ENCODE peak calls at places on chromosomes 2 and 18, in five cellular contexts. Y is mammary epithelial cell, V is AG09309, K is omental fat pad, X is cardiac fibroblast. T is an unnamed sample.

GRCh38 chr18:46097853-46098615 is at the start of gene ATP5F1A:
- DNase-seq in V (no peak), X (peak; percentile 85), K (peak; percentile 82), Y (peak; percentile 80), T (peak; percentile 78)

GRCh38 chr2:240620149-240620731 is 5.0 kb upstream of the GPR35 start:
- DNase-seq in X (no peak), Y (no peak), V (no peak), K (no peak), T (no peak)

GRCh38 chr18:70414315-70414714 is 125.5 kb downstream of the SOCS6 start:
- DNase-seq in V (no peak), X (no peak), Y (no peak), K (no peak), T (no peak)

GRCh38 chr18:6521804-6522418 is 107.2 kb upstream of the L3MBTL4 start:
- DNase-seq in V (peak; percentile 2), Y (peak; percentile 56), X (peak; percentile 65), K (no peak), T (peak; percentile 39)

GRCh38 chr2:164054651-164055050 is 318.8 kb upstream of the FIGN start:
- DNase-seq in K (no peak), V (no peak), X (no peak), Y (no peak), T (no peak)

GRCh38 chr18:44733069-44733753 is 52.5 kb downstream of the SETBP1 start:
- DNase-seq in V (peak; percentile 76), K (no peak), Y (peak; percentile 93), X (peak; percentile 86), T (peak; percentile 92)

GRCh38 chr2:120177973-120178372 is 45.2 kb downstream of the TMEM185B start:
- DNase-seq in Y (no peak), K (no peak), X (no peak), V (no peak), T (no peak)

GRCh38 chr2:238247002-238247822 is 7.4 kb upstream of the HES6 start:
- DNase-seq in V (no peak), X (no peak), K (no peak), Y (no peak), T (peak; percentile 19)

GRCh38 chr2:203492965-203493364 is 42.1 kb downstream of the RAPH1 start:
- DNase-seq in V (no peak), K (no peak), Y (no peak), X (peak; percentile 30), T (peak; percentile 37)

GRCh38 chr2:154263206-154263605 is 391.5 kb downstream of the GALNT13 start:
- DNase-seq in K (no peak), X (no peak), V (no peak), Y (peak; percentile 9), T (no peak)

GRCh38 chr2:71347517-71347916 is 15.9 kb downstream of the ZNF638 start:
- DNase-seq in X (peak; percentile 34), V (no peak), K (no peak), Y (peak; percentile 7), T (peak; percentile 9)

DNA sequence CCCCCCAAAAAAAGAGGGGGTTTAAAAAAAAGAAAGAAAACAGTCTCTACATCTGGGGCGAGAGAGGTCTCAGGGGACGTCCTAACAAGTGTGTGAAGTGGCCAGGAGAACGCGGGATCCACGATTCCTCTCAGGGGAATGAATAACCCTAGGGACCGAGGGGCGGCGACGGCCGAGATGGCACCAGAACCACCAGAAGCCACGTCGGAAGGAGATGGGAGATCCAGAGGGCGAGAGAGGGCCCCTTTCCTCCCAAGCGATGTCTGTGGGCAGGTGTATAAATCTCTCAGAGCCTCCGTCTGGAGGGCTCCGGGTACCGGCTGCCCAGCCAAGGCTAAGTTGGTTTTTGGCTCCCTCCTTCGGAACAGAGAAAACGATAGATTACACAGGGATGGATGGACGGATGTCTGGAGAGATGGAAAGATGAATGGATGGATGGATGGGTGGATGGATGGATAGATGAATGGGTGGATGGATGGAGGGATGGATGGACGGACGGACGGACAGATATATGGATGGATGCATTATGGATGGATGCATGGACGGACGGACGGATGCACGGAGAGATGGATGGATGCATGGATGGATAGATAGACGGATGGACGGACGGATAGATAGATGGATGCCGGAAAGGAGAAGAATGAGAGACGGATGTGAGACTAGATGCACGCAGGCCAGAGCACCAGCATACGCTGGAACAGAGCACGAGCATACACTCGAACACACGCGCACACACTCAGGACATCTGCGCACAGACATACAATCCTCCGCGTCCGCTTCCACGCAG is 1.6 kb downstream of the EPHA4 start:
- DNase-seq in V (no peak), K (no peak), Y (peak; percentile 48), X (peak; percentile 6), T (peak; percentile 11)
- TF ChIP-seq CTCF in V (peak; percentile 22), K (no peak), Y (peak; percentile 50), X (no peak), T (peak; percentile 33)

DNA sequence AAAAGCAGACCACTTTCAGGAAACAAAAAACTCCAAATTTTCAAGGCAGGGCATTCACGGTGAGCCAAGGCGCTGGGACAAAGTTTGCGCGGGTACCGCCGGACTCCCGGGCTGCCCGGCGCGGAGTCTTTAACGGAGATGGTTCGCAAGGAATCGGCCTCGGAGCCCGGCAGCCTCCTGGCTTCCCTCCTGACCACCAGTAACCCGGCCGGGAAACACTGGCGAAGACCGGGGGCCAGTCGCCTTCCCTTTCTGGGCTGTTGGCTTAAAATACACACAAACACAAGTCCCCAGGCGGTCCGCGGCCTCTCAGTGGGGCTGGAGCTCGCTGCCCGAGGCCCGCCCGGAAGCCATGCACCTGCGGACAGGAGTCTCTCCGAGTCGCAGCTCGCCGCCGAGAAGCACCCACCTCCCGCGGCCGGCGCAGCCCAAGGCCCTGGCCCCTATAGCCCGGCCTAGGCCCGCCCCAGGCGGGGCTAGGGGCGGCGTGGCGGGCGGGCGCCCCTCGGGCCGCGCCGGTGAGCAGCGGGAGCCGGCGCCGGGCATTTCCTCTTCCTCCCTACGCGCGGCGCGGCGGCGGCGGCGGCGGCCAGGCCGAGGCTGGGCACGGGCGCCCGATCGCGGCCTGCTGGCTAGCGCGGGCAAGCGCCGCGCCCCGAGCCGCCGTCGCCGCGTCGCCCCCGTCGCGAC is 550 bp upstream of the KCMF1 start:
- DNase-seq in X (peak; percentile 53), K (no peak), V (no peak), Y (peak; percentile 61), T (peak; percentile 42)
- TF ChIP-seq CTCF in X (no peak), K (no peak), V (no peak), Y (no peak), T (no peak)

GRCh38 chr2:75310915-75311314 is 111.6 kb upstream of the TACR1 start:
- DNase-seq in X (peak; percentile 57), K (no peak), V (no peak), Y (no peak), T (peak; percentile 15)

GRCh38 chr2:75315436-75315835 is 116.1 kb upstream of the TACR1 start:
- DNase-seq in K (no peak), V (no peak), Y (no peak), X (no peak), T (no peak)

GRCh38 chr2:75311521-75311920 is 112.2 kb upstream of the TACR1 start:
- DNase-seq in K (no peak), X (no peak), Y (no peak), V (no peak), T (no peak)

GRCh38 chr2:75309596-75310290 is 110.4 kb upstream of the TACR1 start:
- DNase-seq in Y (peak; percentile 51), V (no peak), K (no peak), X (peak; percentile 40), T (peak; percentile 28)

DNA sequence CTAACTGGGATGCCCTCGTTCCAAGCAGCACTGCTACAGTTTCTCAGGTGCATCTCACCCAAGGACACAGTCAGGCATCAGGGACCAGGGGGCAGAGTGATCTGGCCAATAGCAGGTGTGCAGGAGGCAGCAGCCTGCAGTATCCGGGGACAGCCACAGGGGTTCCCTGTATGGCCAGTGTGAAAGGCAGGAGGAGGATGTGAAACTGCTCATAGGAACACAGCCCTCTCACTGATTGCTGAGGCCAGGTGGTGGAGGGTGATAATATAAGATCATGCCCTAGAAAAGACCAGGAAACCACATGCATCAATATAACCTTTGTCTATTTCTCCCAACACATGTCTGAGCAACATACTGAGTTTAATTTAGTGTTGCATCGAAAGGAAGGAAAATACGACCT is 112.7 kb upstream of the TACR1 start:
- DNase-seq in K (no peak), X (no peak), V (no peak), Y (no peak), T (no peak)
- TF ChIP-seq CTCF in K (no peak), X (peak; percentile 18), V (no peak), Y (peak; percentile 10), T (no peak)

DNA sequence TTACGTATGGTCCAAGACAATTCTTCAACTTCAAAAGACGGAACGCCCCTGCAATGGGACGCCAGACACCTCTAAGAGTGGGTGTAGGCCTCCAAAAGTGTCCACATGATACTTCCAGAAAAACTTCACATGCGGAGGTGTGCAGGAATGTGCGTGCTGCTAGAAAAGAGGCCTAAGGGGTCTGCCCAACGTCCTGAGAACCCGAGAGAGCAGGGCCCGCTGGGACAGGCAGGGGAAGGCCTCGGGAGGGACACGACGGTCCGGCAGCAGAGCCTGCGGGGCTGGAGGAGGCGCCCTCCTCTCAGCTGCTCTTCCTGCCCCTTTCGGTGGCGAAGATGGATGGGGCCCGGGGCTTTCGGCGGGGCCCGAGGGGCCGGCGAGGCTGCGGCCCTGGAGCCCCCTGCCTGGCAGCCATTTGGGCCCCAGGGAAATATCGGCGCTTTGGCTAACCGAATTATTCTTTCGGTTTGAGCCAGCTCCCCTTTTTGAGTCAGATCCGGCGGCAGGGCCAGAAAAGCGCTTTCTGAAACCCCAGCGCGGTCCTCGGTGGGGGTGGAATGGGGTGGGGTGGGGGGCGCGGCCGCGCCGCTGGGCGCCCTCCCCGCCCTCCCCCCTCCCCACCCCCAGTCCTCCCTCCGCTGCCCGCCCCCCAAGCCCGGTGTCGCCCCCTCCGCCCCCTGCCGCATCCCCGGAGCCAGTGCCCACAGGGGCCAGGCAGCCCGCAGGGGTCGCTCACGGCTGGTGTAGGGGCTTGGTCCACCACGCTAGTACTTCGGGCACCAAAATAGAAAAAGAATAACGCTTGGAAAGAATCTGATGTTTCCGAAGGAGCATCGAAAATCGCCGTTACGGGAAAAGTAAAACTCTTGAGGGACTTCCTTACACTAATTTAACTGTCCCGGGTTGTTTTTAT is 9.2 kb upstream of the ARID5A start:
- DNase-seq in V (no peak), K (no peak), Y (no peak), X (peak; percentile 29), T (no peak)
- TF ChIP-seq CTCF in V (peak; percentile 52), K (no peak), Y (peak; percentile 22), X (peak; percentile 38), T (peak; percentile 28)

DNA sequence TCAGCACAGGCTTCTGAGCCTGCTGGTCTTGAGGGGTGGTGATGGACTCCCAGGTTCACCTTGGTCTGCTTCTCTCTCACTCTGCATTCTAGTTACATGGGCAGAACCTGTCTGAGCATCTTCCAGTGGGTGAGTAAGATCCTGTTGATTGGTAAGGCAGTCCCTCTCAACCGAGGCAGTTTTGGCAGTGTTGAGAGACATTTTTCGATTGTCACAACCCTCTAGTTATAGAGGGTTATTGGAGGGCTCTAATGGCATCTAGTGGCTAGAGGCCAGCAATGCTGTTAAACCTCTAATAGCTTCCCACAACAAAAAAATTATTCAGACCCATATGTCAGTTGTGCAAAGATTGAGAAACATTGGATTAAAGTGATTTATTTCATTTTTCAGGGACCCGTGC is 9.3 kb upstream of the MGAT5 start:
- DNase-seq in Y (peak; percentile 29), V (no peak), K (no peak), X (no peak), T (peak; percentile 18)
- TF ChIP-seq CTCF in Y (no peak), V (no peak), K (no peak), X (no peak), T (no peak)

T was measured in AG10803.